ENCODE peak calls at places on chromosome 4, in ten cellular contexts. S is transverse colon, Y is dorsolateral prefrontal cortex, N is brain microvascular endothelial cell, E is retinal pigment epithelial cell, O is HFF-Myc, B is adrenal gland, X is AG10803, V is GM23248, D is body of pancreas. C is an unnamed sample.

GRCh38 chr4:144611850-144612249 is 34.1 kb upstream of the HHIP start:
- DNase-seq in D (peak; percentile 34), V (peak; percentile 45), S (peak; percentile 9), O (peak; percentile 14), X (peak; percentile 3), E (no peak), N (no peak), Y (peak; percentile 10), B (peak; percentile 9), C (peak; percentile 10)

GRCh38 chr4:144650311-144650820 is 4.4 kb downstream of the HHIP start:
- DNase-seq in X (no peak), D (no peak), O (no peak), E (no peak), V (no peak), Y (no peak), B (no peak), S (no peak), N (no peak), C (no peak)

GRCh38 chr4:61992351-61992750 is 792.2 kb downstream of the ADGRL3 start:
- DNase-seq in B (no peak), X (no peak), Y (no peak), E (no peak), N (no peak), O (no peak), S (no peak), V (no peak), D (no peak), C (no peak)

GRCh38 chr4:2800691-2801596 is 8.1 kb downstream of the SH3BP2 start:
- DNase-seq in Y (peak; percentile 73), E (peak; percentile 23), S (peak; percentile 70), V (peak; percentile 69), N (no peak), X (peak; percentile 44), B (peak; percentile 73), O (no peak), D (peak; percentile 48), C (no peak)

GRCh38 chr4:82984459-82984858 is 26.2 kb downstream of the LIN54 start:
- DNase-seq in N (peak; percentile 81), O (peak; percentile 82), D (no peak), V (peak; percentile 46), X (peak; percentile 63), E (peak; percentile 6), S (no peak), Y (no peak), B (no peak), C (no peak)

GRCh38 chr4:90419124-90419711 is 292.0 kb downstream of the CCSER1 start:
- DNase-seq in D (no peak), B (no peak), V (peak; percentile 37), E (peak; percentile 48), X (peak; percentile 6), O (peak; percentile 0), S (no peak), Y (no peak), N (no peak), C (no peak)

GRCh38 chr4:78737020-78737419 is 39.1 kb upstream of the BMP2K start:
- DNase-seq in B (no peak), D (no peak), Y (no peak), X (no peak), S (no peak), E (no peak), N (no peak), V (no peak), O (no peak), C (no peak)

GRCh38 chr4:89140168-89140759 is 28.9 kb downstream of the TIGD2 start:
- DNase-seq in V (no peak), E (no peak), N (no peak), D (no peak), S (no peak), O (no peak), Y (no peak), X (no peak), B (peak; percentile 61), C (no peak)

GRCh38 chr4:90142091-90142490 is 14.9 kb downstream of the CCSER1 start:
- DNase-seq in O (no peak), V (no peak), E (no peak), N (no peak), D (no peak), Y (no peak), B (no peak), X (no peak), S (no peak), C (no peak)

GRCh38 chr4:179803857-179804256 is 2361.6 kb upstream of the AGA start:
- DNase-seq in X (no peak), B (no peak), S (no peak), O (no peak), D (no peak), N (no peak), Y (no peak), V (no peak), E (no peak), C (no peak)

GRCh38 chr4:3816256-3816825 is 50.2 kb downstream of the ADRA2C start:
- DNase-seq in D (no peak), N (no peak), Y (no peak), V (no peak), X (no peak), O (no peak), B (no peak), E (no peak), S (no peak), C (no peak)

GRCh38 chr4:163542275-163542674 is 47.8 kb downstream of the TMA16 start:
- DNase-seq in E (no peak), B (no peak), Y (no peak), X (peak; percentile 40), V (peak; percentile 80), N (peak; percentile 56), S (no peak), O (no peak), D (no peak), C (no peak)

GRCh38 chr4:185811509-185812364 is at the start of gene SORBS2:
- DNase-seq in B (peak; percentile 40), S (peak; percentile 74), X (peak; percentile 16), N (peak; percentile 51), Y (peak; percentile 25), E (peak; percentile 85), O (no peak), D (peak; percentile 78), V (peak; percentile 6), C (peak; percentile 74)

GRCh38 chr4:42341518-42342026 is 55.7 kb upstream of the SHISA3 start:
- DNase-seq in D (no peak), Y (no peak), B (no peak), E (no peak), O (no peak), N (peak; percentile 51), S (no peak), V (peak; percentile 21), X (no peak), C (no peak)

GRCh38 chr4:169008478-169008877 is 1.6 kb downstream of the CBR4 start:
- DNase-seq in E (no peak), V (no peak), X (no peak), D (no peak), O (no peak), Y (no peak), N (no peak), B (no peak), S (no peak), C (no peak)
- H3K4me3 ChIP-seq in E (peak overlapping the region; percentile 76), V (peak overlapping the region; percentile 83), X (peak overlapping the region; percentile 87), D (no peak overlapping the region), O (peak overlapping the region; percentile 61), Y (peak overlapping the region; percentile 87), N (peak overlapping the region; percentile 86), B (no peak overlapping the region), S (no peak overlapping the region), C (no peak overlapping the region)

GRCh38 chr4:87506974-87507701 is 22.0 kb downstream of the SPARCL1 start:
- DNase-seq in E (peak; percentile 94), X (peak; percentile 93), D (no peak), O (no peak), N (peak; percentile 27), V (peak; percentile 91), Y (no peak), B (no peak), S (no peak), C (no peak)

GRCh38 chr4:87512400-87512799 is 16.8 kb downstream of the SPARCL1 start:
- DNase-seq in E (no peak), Y (no peak), X (peak; percentile 22), D (no peak), S (no peak), V (no peak), N (no peak), O (no peak), B (no peak), C (no peak)

GRCh38 chr4:87510747-87511146 is 18.4 kb downstream of the SPARCL1 start:
- DNase-seq in N (no peak), B (no peak), S (no peak), E (no peak), X (no peak), O (no peak), D (no peak), Y (no peak), V (no peak), C (no peak)

GRCh38 chr4:87516683-87517082 is 12.5 kb downstream of the SPARCL1 start:
- DNase-seq in D (no peak), V (no peak), X (no peak), Y (no peak), E (no peak), O (no peak), S (no peak), N (no peak), B (no peak), C (no peak)

GRCh38 chr4:87511500-87511899 is 17.7 kb downstream of the SPARCL1 start:
- DNase-seq in X (no peak), B (no peak), O (no peak), N (no peak), Y (no peak), E (no peak), S (no peak), V (no peak), D (no peak), C (no peak)
- H3K4me3 ChIP-seq in X (no peak overlapping the region), B (no peak overlapping the region), O (no peak overlapping the region), N (no peak overlapping the region), Y (no peak overlapping the region), E (no peak overlapping the region), S (no peak overlapping the region), V (no peak overlapping the region), D (no peak overlapping the region), C (no peak overlapping the region)

DNA sequence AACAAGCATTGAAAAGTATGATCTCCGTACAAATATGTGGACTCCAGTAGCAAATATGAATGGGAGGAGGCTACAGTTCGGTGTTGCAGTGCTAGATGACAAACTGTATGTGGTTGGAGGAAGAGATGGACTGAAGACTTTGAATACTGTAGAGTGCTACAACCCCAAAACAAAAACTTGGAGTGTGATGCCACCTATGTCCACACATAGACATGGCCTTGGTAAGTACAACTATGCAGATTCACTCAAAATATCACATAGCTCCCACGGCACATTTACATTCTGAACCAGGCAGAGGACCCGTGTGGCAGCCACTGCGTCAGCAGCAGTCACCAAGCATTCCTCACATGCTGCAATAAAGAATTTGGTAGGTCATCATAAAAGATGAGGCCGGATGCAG is 41.3 kb downstream of the KLHL5 start:
- DNase-seq in Y (no peak), O (no peak), B (no peak), N (no peak), E (no peak), D (no peak), V (no peak), S (no peak), X (no peak), C (no peak)
- H3K4me3 ChIP-seq in Y (no peak overlapping the region), O (no peak overlapping the region), B (no peak overlapping the region), N (no peak overlapping the region), E (no peak overlapping the region), D (no peak overlapping the region), V (no peak overlapping the region), S (no peak overlapping the region), X (no peak overlapping the region), C (no peak overlapping the region)

DNA sequence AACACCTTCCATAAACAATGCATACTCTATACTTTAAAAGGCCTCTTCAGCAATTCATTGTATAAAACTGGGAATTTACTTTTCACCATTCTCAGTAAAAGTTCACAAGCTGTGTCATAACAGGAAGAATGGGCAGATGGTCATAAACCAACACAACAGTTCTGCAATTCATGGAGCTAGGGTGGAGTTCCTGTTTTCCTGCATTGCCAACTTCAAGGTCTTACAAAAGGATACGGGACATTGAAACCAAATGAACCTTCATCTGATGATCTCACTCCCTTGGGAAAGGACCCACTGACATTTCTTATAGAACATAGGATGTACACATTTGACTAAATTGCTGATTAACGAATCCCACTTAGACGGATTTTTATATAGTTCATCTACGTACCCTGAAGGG is 4.1 kb downstream of the KDR start:
- DNase-seq in N (no peak), X (no peak), S (no peak), O (no peak), Y (no peak), V (no peak), E (no peak), B (no peak), D (no peak), C (no peak)
- H3K4me3 ChIP-seq in N (no peak overlapping the region), X (no peak overlapping the region), S (no peak overlapping the region), O (no peak overlapping the region), Y (no peak overlapping the region), V (no peak overlapping the region), E (no peak overlapping the region), B (no peak overlapping the region), D (no peak overlapping the region), C (no peak overlapping the region)